ENCODE peak calls at places on chromosome 19, in nine cellular contexts. L, T, J, D, X, O, Z, H and A are unnamed samples.

GRCh38 chr19:3710265-3710812 is 2.2 kb downstream of the TJP3 start:
- DNase-seq in D (peak; percentile 93), H (peak; percentile 28), X (no peak), T (peak; percentile 82), O (peak; percentile 93), L (no peak), Z (peak; percentile 68), J (peak; percentile 64), A (peak; percentile 73)

GRCh38 chr19:28691683-28692082 is 521.3 kb downstream of the UQCRFS1 start:
- DNase-seq in X (no peak), T (no peak), H (no peak), J (no peak), O (no peak), Z (peak; percentile 19), D (no peak), L (no peak), A (no peak)

GRCh38 chr19:5953680-5954213 is 24.2 kb downstream of the RANBP3 start:
- DNase-seq in Z (no peak), L (no peak), H (no peak), D (no peak), X (no peak), T (no peak), O (no peak), J (peak; percentile 41), A (no peak)

GRCh38 chr19:49442354-49442753 is 1.0 kb upstream of the SLC17A7 start:
- DNase-seq in J (no peak), T (no peak), L (no peak), D (no peak), Z (no peak), H (no peak), X (no peak), O (no peak), A (peak; percentile 44)

GRCh38 chr19:30669329-30670010 is 297.3 kb downstream of the ZNF536 start:
- DNase-seq in L (no peak), X (no peak), J (peak; percentile 62), T (peak; percentile 85), D (peak; percentile 75), O (peak; percentile 72), H (peak; percentile 47), Z (peak; percentile 43), A (peak; percentile 56)

GRCh38 chr19:20472854-20473253 is 92.7 kb downstream of the ZNF737 start:
- DNase-seq in J (no peak), Z (no peak), X (no peak), O (no peak), T (no peak), H (no peak), L (no peak), D (no peak), A (no peak)

GRCh38 chr19:38433268-38433733 is at the start of gene RYR1:
- DNase-seq in J (no peak), X (no peak), H (no peak), L (no peak), T (peak; percentile 91), D (peak; percentile 24), O (peak; percentile 57), Z (peak; percentile 42), A (peak; percentile 27)

GRCh38 chr19:51887522-51888498 is at the start of gene ZNF577:
- DNase-seq in L (peak; percentile 55), T (peak; percentile 91), H (peak; percentile 96), O (peak; percentile 84), J (peak; percentile 93), D (peak; percentile 87), X (peak; percentile 7), Z (peak; percentile 96), A (peak; percentile 96)

GRCh38 chr19:51339313-51339686 is 2.6 kb downstream of the VSIG10L start:
- DNase-seq in D (no peak), J (no peak), H (no peak), O (no peak), Z (no peak), L (no peak), T (no peak), X (no peak), A (no peak)

GRCh38 chr19:38384209-38385027 is 3.4 kb downstream of the GGN start:
- DNase-seq in J (peak; percentile 22), T (no peak), X (no peak), L (no peak), D (no peak), O (no peak), Z (no peak), H (peak; percentile 28), A (no peak)

GRCh38 chr19:35330475-35330874 is 1.5 kb downstream of the CD22 start:
- DNase-seq in T (peak; percentile 93), Z (no peak), O (no peak), X (peak; percentile 45), L (no peak), J (no peak), H (no peak), D (no peak), A (no peak)

DNA sequence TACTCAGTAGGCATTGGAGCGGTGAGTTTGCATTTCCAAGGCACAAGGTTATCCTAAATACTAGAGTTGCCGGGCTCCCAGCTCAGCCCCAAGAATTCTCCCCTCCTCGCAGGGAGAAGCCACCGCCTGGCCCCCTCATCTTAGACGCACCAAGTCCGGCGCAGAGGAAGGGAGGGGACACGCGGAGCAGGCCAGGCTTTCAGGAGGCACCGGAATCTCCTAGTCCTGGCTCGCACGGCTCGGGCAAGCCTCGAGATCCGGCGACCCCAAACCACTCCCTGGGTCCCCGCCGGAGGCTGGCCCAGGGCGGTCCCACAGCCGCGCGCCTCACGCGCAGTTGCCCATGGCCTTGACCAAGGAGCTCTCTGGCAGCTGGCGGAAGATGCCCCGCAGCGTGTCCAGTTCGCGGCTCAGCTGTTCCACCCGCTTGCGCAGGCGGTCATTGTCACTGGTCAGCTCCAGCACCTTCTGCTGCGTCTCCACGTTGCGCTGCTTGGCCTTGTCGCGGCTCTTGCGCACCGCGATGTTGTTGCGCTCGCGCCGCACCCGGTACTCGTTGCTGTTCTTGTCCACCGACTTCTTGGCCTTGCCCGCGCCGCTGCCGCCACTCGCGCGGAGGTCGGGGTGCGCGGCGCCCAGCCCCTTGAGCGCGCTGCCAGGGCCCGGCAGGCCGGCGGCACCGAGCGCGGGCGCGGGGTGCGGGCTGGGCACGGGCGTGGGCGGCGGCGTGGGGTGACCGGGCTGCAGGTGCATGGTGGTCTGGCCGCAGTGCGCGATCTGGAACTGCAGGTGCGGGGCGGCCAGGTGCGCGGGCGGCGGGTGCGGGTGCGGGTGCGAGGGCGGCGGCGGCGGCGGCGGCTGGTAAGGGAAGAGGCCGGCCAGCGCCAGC is 1.1 kb downstream of the CEBPA start:
- DNase-seq in J (no peak), H (no peak), L (no peak), D (no peak), O (peak; percentile 51), Z (peak; percentile 14), X (no peak), T (peak; percentile 88), A (no peak)
- H3K4me3 ChIP-seq in J (no peak overlapping the region), H (no peak overlapping the region), L (no peak overlapping the region), D (peak overlapping the region; percentile 67), O (peak overlapping the region; percentile 66), Z (peak overlapping the region; percentile 35), X (peak overlapping the region; percentile 89), T (peak overlapping the region; percentile 16), A (peak overlapping the region; percentile 56)

GRCh38 chr19:18587962-18588610 is 512 bp upstream of the REX1BD start:
- DNase-seq in O (no peak), J (no peak), H (no peak), T (no peak), Z (no peak), X (no peak), D (no peak), L (no peak), A (no peak)

GRCh38 chr19:18587561-18587960 is 1.0 kb upstream of the REX1BD start:
- DNase-seq in T (no peak), J (no peak), H (no peak), D (no peak), Z (no peak), X (no peak), L (no peak), O (no peak), A (no peak)

GRCh38 chr19:18588611-18589379 is at the start of gene REX1BD:
- DNase-seq in L (no peak), Z (peak; percentile 88), O (peak; percentile 87), X (no peak), T (peak; percentile 98), D (peak; percentile 82), H (peak; percentile 71), J (peak; percentile 66), A (peak; percentile 88)

GRCh38 chr19:18589380-18590272 is 1.0 kb downstream of the REX1BD start:
- DNase-seq in D (peak; percentile 67), T (peak; percentile 93), L (no peak), Z (peak; percentile 73), J (peak; percentile 72), H (peak; percentile 48), O (peak; percentile 78), X (no peak), A (peak; percentile 71)

GRCh38 chr19:18586311-18586710 is 2.3 kb upstream of the REX1BD start:
- DNase-seq in T (no peak), H (no peak), L (no peak), J (no peak), D (no peak), X (no peak), O (no peak), Z (no peak), A (no peak)
- TF ChIP-seq CTCF in T (no peak), H (no peak), L (no peak), J (no peak), D (no peak), X (no peak), O (no peak), Z (no peak), A (no peak)

DNA sequence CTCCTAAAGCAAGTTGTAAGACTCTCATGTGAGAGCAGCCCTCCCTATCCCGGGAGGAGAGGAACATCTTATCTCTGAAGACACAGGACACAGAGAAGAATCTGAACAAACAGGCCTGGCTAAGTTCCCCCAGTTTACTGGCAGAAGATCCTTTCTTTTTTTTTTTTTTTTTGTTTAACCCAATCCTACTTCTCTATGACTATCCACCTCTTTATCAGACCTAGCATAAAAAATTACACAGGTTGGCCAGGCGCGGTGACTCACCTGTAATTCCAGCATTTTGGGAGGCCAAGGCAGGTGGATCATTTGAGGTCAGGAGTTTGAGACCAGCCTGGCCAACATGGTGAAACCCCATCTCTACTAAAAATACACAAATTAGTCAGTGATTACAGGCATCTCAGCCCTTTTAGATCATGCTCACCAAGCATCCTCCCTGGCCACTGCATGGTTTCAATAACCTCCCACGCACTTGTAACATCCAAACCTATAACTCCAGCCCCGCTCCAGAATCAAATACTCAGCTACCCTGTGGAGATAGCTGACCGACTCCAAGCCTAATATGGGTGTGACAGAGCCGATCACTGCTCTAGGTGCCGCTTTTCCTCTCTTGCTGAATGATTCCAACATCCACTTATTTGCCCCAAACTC is 27.3 kb upstream of the MUC16 start:
- DNase-seq in Z (no peak), L (no peak), X (no peak), J (no peak), O (no peak), T (no peak), H (no peak), D (no peak), A (no peak)
- H3K27me3 ChIP-seq in Z (no peaks in the 10 kb centered on the region), L (no peaks in the 10 kb centered on the region), X (no peaks in the 10 kb centered on the region), J (no peaks in the 10 kb centered on the region), O (no peaks in the 10 kb centered on the region), T (no peaks in the 10 kb centered on the region), H (no peaks in the 10 kb centered on the region), D (no peaks in the 10 kb centered on the region), A (peaks cover 4% of the 10 kb centered on the region)

GRCh38 chr19:10580979-10581631 is 6.0 kb downstream of the AP1M2 start:
- DNase-seq in H (peak; percentile 91), X (peak; percentile 36), Z (peak; percentile 93), D (peak; percentile 91), T (peak; percentile 95), L (peak; percentile 58), O (peak; percentile 81), J (peak; percentile 73), A (peak; percentile 84)
- H3K4me3 ChIP-seq in H (no peak overlapping the region), X (no peak overlapping the region), Z (no peak overlapping the region), D (no peak overlapping the region), T (no peak overlapping the region), L (no peak overlapping the region), O (no peak overlapping the region), J (no peak overlapping the region), A (peak overlapping the region; percentile 26)